ENCODE peak calls at places on chromosomes 7 and 10, in six cellular contexts. B is A549; H is activated T-cell treated with anti-CD3 and anti-CD28 coated beads, Interleukin-2, amount 50 U/mL, for 1 hour; O is GM03348; U is AG08395; X is NCI-H2081. J is an unnamed sample.

GRCh38 chr7:105641236-105641810 is 60.0 kb upstream of the EFCAB10 start:
- DNase-seq in B (no peak), H (no peak), O (no peak), U (no peak), X (no peak), J (no peak)

GRCh38 chr10:75664968-75665367 is 233.5 kb downstream of the LRMDA start:
- DNase-seq in B (no peak), H (no peak), O (no peak), U (no peak), X (no peak), J (no peak)

GRCh38 chr7:157392256-157393037 is 55.6 kb downstream of the DNAJB6 start:
- DNase-seq in B (no peak), H (peak), O (no peak), U (no peak), X (no peak), J (no peak)

GRCh38 chr7:50733552-50733951 is 49.1 kb downstream of the GRB10 start:
- DNase-seq in B (peak), H (no peak), O (no peak), U (no peak), X (no peak), J (no peak)

GRCh38 chr10:5547934-5548660 is 23.3 kb downstream of the CALML3 start:
- DNase-seq in B (peak), H (no peak), O (no peak), U (no peak), X (no peak), J (no peak)

GRCh38 chr7:28018446-28018845 is 162.1 kb downstream of the JAZF1 start:
- DNase-seq in B (no peak), H (no peak), O (no peak), U (peak), X (no peak), J (no peak)

GRCh38 chr7:137985253-137985896 is 16.5 kb downstream of the CREB3L2 start:
- DNase-seq in B (no peak), H (no peak), O (no peak), U (no peak), X (no peak), J (no peak)

GRCh38 chr7:64879097-64879730 is 23.9 kb upstream of the ZNF273 start:
- DNase-seq in B (no peak), H (no peak), O (no peak), U (no peak), X (no peak), J (peak)

GRCh38 chr7:39667354-39667923 is 44.1 kb downstream of the RALA start:
- DNase-seq in B (no peak), H (no peak), O (no peak), U (peak), X (no peak), J (no peak)

GRCh38 chr10:46523881-46524470 is 32.5 kb downstream of the GPRIN2 start:
- DNase-seq in B (peak), H (peak), O (no peak), U (no peak), X (no peak), J (peak)

GRCh38 chr10:34906021-34906965 is 91.2 kb upstream of the PARD3 start:
- DNase-seq in B (no peak), H (no peak), O (no peak), U (no peak), X (no peak), J (no peak)

GRCh38 chr10:102504976-102505300 is 1.2 kb downstream of the SUFU start:
- DNase-seq in B (no peak), H (no peak), O (no peak), U (no peak), X (no peak), J (no peak)

GRCh38 chr7:40105879-40106473 is 28.4 kb downstream of the MPLKIP start:
- DNase-seq in B (no peak), H (no peak), O (no peak), U (no peak), X (no peak), J (no peak)

GRCh38 chr10:72630144-72630543 is 4.3 kb upstream of the MICU1 start:
- DNase-seq in B (no peak), H (no peak), O (no peak), U (no peak), X (no peak), J (no peak)

GRCh38 chr7:86846494-86847190 is 202.9 kb downstream of the GRM3 start:
- DNase-seq in B (peak), H (no peak), O (no peak), U (no peak), X (peak), J (no peak)

GRCh38 chr7:131826960-131827359 is 270.5 kb upstream of the PODXL start:
- DNase-seq in B (peak), H (no peak), O (no peak), U (no peak), X (no peak), J (no peak)

GRCh38 chr7:157585113-157585861 is 248.5 kb downstream of the DNAJB6 start:
- DNase-seq in B (no peak), H (no peak), O (no peak), U (no peak), X (no peak), J (no peak)

GRCh38 chr10:24209421-24209770 is 458 bp downstream of the KIAA1217 start:
- DNase-seq in B (no peak), H (no peak), O (peak), U (peak), X (no peak), J (no peak)

GRCh38 chr7:155230169-155230593 is 67.5 kb upstream of the INSIG1 start:
- DNase-seq in B (peak), H (no peak), O (peak), U (peak), X (no peak), J (peak)

GRCh38 chr7:154879629-154880028 is 123.3 kb downstream of the PAXIP1 start:
- DNase-seq in B (no peak), H (no peak), O (no peak), U (no peak), X (peak), J (no peak)

GRCh38 chr10:96497391-96497790 is 16.3 kb downstream of the TLL2 start:
- DNase-seq in B (no peak), H (no peak), O (no peak), U (no peak), X (no peak), J (no peak)

GRCh38 chr10:105770813-105771212 is 1129.7 kb downstream of the SORCS3 start:
- DNase-seq in B (no peak), H (no peak), O (no peak), U (no peak), X (no peak), J (no peak)

GRCh38 chr7:147023390-147023914 is 906.9 kb downstream of the CNTNAP2 start:
- DNase-seq in B (no peak), H (no peak), O (no peak), U (no peak), X (no peak), J (no peak)

GRCh38 chr7:47516985-47517590 is 64.8 kb downstream of the TNS3 start:
- DNase-seq in B (no peak), H (no peak), O (no peak), U (no peak), X (peak), J (no peak)